ENCODE peak calls at places on chromosomes 13 and 19, in ten cellular contexts. W, E, G, H, Q, N, C, Y, A and S are unnamed samples.

GRCh38 chr13:26929971-26930730 is 169.6 kb upstream of the GPR12 start:
- DNase-seq in E (peak; percentile 62), N (no peak), H (peak; percentile 76), A (peak; percentile 69), G (peak; percentile 87), Y (no peak), Q (peak; percentile 64), C (peak; percentile 72), W (peak; percentile 85), S (peak; percentile 67)

GRCh38 chr19:2223391-2223790 is 12.7 kb downstream of the PLEKHJ1 start:
- DNase-seq in E (no peak), A (no peak), Y (no peak), H (no peak), W (no peak), N (no peak), G (no peak), C (no peak), Q (no peak), S (no peak)

GRCh38 chr13:91722267-91722884 is 324.0 kb downstream of the GPC5 start:
- DNase-seq in H (no peak), E (no peak), G (peak; percentile 15), Y (peak; percentile 73), N (no peak), A (no peak), C (no peak), Q (peak; percentile 18), W (peak; percentile 59), S (peak; percentile 5)

GRCh38 chr13:44660050-44660449 is 83.9 kb upstream of the TSC22D1 start:
- DNase-seq in E (no peak), Y (no peak), W (no peak), A (no peak), H (no peak), G (no peak), Q (no peak), C (no peak), N (no peak), S (no peak)

GRCh38 chr13:33633701-33634525 is 184.0 kb upstream of the RFC3 start:
- DNase-seq in E (no peak), G (no peak), C (no peak), Y (no peak), H (no peak), A (no peak), Q (peak; percentile 40), N (no peak), W (no peak), S (no peak)

GRCh38 chr13:47250141-47250540 is 353.3 kb upstream of the HTR2A start:
- DNase-seq in H (no peak), A (no peak), N (no peak), Y (peak; percentile 53), G (no peak), E (no peak), Q (peak; percentile 64), C (no peak), W (no peak), S (no peak)

GRCh38 chr19:45568732-45569131 is 15.9 kb downstream of the OPA3 start:
- DNase-seq in C (no peak), Q (peak; percentile 67), W (no peak), G (no peak), A (no peak), Y (peak; percentile 86), N (no peak), H (no peak), E (no peak), S (no peak)

GRCh38 chr19:13277104-13277809 is 127.0 kb downstream of the IER2 start:
- DNase-seq in Q (peak; percentile 74), E (peak; percentile 56), Y (no peak), A (peak; percentile 55), C (peak; percentile 59), G (peak; percentile 78), H (peak; percentile 29), W (peak; percentile 73), N (peak; percentile 63), S (peak; percentile 68)

GRCh38 chr19:7505682-7506384 is 10.1 kb upstream of the ZNF358 start:
- DNase-seq in W (peak; percentile 63), C (no peak), G (peak; percentile 74), A (no peak), Y (peak; percentile 89), E (no peak), Q (no peak), H (no peak), N (peak; percentile 73), S (peak; percentile 64)

GRCh38 chr19:7509625-7510024 is 6.3 kb upstream of the ZNF358 start:
- DNase-seq in Q (no peak), A (no peak), Y (no peak), G (peak; percentile 47), N (no peak), H (no peak), E (no peak), W (peak; percentile 69), C (no peak), S (no peak)

GRCh38 chr19:7506385-7507328 is 9.2 kb upstream of the ZNF358 start:
- DNase-seq in H (peak; percentile 80), N (peak; percentile 97), Y (peak; percentile 88), A (peak; percentile 86), Q (peak; percentile 48), E (peak; percentile 89), W (peak; percentile 68), C (peak; percentile 89), G (peak; percentile 100), S (peak; percentile 99)

GRCh38 chr19:7505288-7505681 is 10.6 kb upstream of the ZNF358 start:
- DNase-seq in G (no peak), W (no peak), A (no peak), Q (no peak), N (peak; percentile 66), C (no peak), H (no peak), Y (no peak), E (no peak), S (no peak)

DNA sequence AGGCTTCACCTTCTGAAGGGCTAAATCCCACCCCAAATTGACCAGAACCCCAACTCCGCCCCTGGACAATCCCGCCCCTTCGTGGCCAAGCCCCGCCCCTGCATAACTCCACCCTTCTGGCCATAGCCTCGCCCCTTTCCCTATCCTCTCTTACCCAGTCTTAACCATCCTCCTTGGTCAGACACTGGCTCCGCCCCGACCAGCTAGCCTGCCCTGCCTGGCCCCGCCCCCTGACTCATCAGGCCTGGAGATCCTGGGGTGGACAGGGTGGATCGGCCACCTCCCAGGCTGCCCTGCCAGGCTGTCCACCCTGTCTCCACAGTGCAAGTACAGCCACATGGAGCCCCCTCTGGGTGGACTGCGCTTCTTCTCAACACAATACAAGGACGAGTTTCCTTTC is 8.0 kb upstream of the ZNF358 start:
- DNase-seq in C (peak; percentile 87), Y (peak; percentile 98), G (peak; percentile 90), H (peak; percentile 67), E (peak; percentile 77), Q (peak; percentile 80), W (no peak), A (peak; percentile 80), N (peak; percentile 92), S (peak; percentile 99)
- H3K4me3 ChIP-seq in C (no peak overlapping the region), Y (no peak overlapping the region), G (no peak overlapping the region), H (no peak overlapping the region), E (no peak overlapping the region), Q (no peak overlapping the region), W (no peak overlapping the region), A (no peak overlapping the region), N (no peak overlapping the region), S (no peak overlapping the region)

GRCh38 chr19:34232566-34233481 is 21.5 kb upstream of the GARRE1 start:
- DNase-seq in H (peak; percentile 57), Y (peak; percentile 93), N (no peak), C (peak; percentile 65), Q (peak; percentile 96), W (no peak), G (peak; percentile 42), E (peak; percentile 45), A (no peak), S (peak; percentile 68)

GRCh38 chr19:34229721-34230120 is 24.6 kb upstream of the GARRE1 start:
- DNase-seq in G (no peak), C (no peak), Q (no peak), E (no peak), H (no peak), N (no peak), W (no peak), A (no peak), Y (no peak), S (no peak)

GRCh38 chr19:34231439-34231838 is 22.9 kb upstream of the GARRE1 start:
- DNase-seq in N (no peak), G (no peak), C (no peak), W (no peak), H (no peak), A (no peak), Y (no peak), E (no peak), Q (no peak), S (no peak)

GRCh38 chr19:34228762-34229161 is 25.6 kb upstream of the GARRE1 start:
- DNase-seq in H (no peak), Q (no peak), N (no peak), A (no peak), E (no peak), G (no peak), W (no peak), C (no peak), Y (no peak), S (no peak)

DNA sequence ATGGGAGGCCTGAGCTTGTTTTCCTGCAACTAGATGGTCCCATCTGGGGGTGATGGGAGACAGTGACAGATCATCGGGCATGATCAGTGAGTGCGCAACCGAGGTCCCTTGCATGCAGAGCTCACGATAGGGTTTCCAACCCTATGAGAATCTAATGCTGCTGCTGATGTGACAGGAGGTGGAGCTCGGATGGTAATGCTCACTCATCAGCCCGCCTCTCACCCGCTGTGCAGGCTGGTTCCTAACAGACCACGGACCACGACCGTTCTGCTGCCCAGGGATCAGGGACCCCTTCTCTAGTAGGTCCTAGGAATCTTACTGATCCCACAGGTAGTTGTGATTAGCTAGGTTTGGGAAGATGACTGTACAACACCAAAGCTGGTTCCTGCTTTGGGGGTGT is 23.5 kb upstream of the GARRE1 start:
- DNase-seq in C (no peak), Q (no peak), N (no peak), W (no peak), A (no peak), H (no peak), G (no peak), Y (no peak), E (no peak), S (no peak)
- H3K36me3 ChIP-seq in C (peaks cover 53% of the 10 kb centered on the region), Q (peaks cover 25% of the 10 kb centered on the region), N (no peaks in the 10 kb centered on the region), W (peaks cover 42% of the 10 kb centered on the region), A (peaks cover 55% of the 10 kb centered on the region), H (peaks cover 52% of the 10 kb centered on the region), G (peaks cover 43% of the 10 kb centered on the region), Y (peaks cover 51% of the 10 kb centered on the region), E (peaks cover 15% of the 10 kb centered on the region), S (no peaks in the 10 kb centered on the region)

GRCh38 chr13:50141660-50142010 is 126.4 kb downstream of the KCNRG start:
- DNase-seq in A (no peak), C (no peak), G (no peak), H (no peak), W (no peak), Y (no peak), E (no peak), N (no peak), Q (no peak), S (no peak)
- H3K4me3 ChIP-seq in A (no peak overlapping the region), C (no peak overlapping the region), G (no peak overlapping the region), H (no peak overlapping the region), W (no peak overlapping the region), Y (no peak overlapping the region), E (no peak overlapping the region), N (no peak overlapping the region), Q (no peak overlapping the region), S (no peak overlapping the region)

DNA sequence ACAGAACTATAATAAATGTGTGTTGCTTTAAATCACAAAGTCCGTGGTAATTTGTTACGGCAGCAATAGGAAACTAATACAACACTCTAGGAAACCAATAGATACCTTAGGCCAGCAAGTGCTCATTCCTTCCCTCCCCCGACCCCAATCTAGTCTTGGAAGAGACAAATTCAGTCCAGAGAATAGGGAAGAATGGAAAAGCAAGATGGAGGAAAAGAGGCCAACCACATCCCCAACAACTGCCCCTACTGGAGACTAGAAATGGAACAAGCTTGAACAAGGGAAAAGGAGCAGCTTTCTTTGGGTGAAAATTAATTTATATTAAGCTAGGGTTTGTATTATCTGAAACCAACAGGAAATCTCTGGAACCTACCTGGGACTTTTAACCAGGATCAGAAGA is 54.4 kb downstream of the DIAPH3 start:
- DNase-seq in G (no peak), N (no peak), C (no peak), W (no peak), H (no peak), E (no peak), Y (no peak), Q (no peak), A (no peak), S (no peak)
- H3K36me3 ChIP-seq in G (peaks cover 28% of the 10 kb centered on the region), N (no peaks in the 10 kb centered on the region), C (no peaks in the 10 kb centered on the region), W (no peaks in the 10 kb centered on the region), H (peaks cover 6% of the 10 kb centered on the region), E (no peaks in the 10 kb centered on the region), Y (peaks cover 17% of the 10 kb centered on the region), Q (no peaks in the 10 kb centered on the region), A (no peaks in the 10 kb centered on the region), S (no peaks in the 10 kb centered on the region)